ENCODE peak calls at places on chromosomes 11 and 22, in nine cellular contexts. One of them, this sample, is unnamed.

GRCh38 chr22:48893288-48894063 is 934.2 kb downstream of the BRD1 start:
- DNase-seq in right atrium auricular region: peak; percentile 49
- DNase-seq in right lobe of liver: no peak
- DNase-seq in endothelial cell of umbilical vein: no peak
- DNase-seq in Karpas-422: no peak
- DNase-seq in stomach: no peak
- DNase-seq in CD8-positive, alpha-beta memory T cell: no peak
- DNase-seq in thoracic aorta: no peak
- DNase-seq in GM23338: no peak
- DNase-seq in this sample: no peak

GRCh38 chr22:24160546-24160945 is 20.7 kb upstream of the SUSD2 start:
- DNase-seq in right atrium auricular region: no peak
- DNase-seq in right lobe of liver: no peak
- DNase-seq in endothelial cell of umbilical vein: no peak
- DNase-seq in Karpas-422: no peak
- DNase-seq in stomach: no peak
- DNase-seq in CD8-positive, alpha-beta memory T cell: no peak
- DNase-seq in thoracic aorta: no peak
- DNase-seq in GM23338: no peak
- DNase-seq in this sample: no peak

GRCh38 chr22:31646186-31647019 is 15.6 kb downstream of the PISD start:
- DNase-seq in right atrium auricular region: no peak
- DNase-seq in right lobe of liver: no peak
- DNase-seq in endothelial cell of umbilical vein: peak; percentile 96
- DNase-seq in Karpas-422: no peak
- DNase-seq in stomach: no peak
- DNase-seq in CD8-positive, alpha-beta memory T cell: no peak
- DNase-seq in thoracic aorta: no peak
- DNase-seq in GM23338: no peak
- DNase-seq in this sample: no peak

GRCh38 chr11:9726313-9727022 is 62.6 kb downstream of the SWAP70 start:
- DNase-seq in right atrium auricular region: no peak
- DNase-seq in right lobe of liver: no peak
- DNase-seq in endothelial cell of umbilical vein: peak; percentile 84
- DNase-seq in Karpas-422: peak; percentile 46
- DNase-seq in stomach: no peak
- DNase-seq in CD8-positive, alpha-beta memory T cell: no peak
- DNase-seq in thoracic aorta: no peak
- DNase-seq in GM23338: no peak
- DNase-seq in this sample: no peak

GRCh38 chr22:19579880-19580279 is 55.7 kb upstream of the CLDN5 start:
- DNase-seq in right atrium auricular region: no peak
- DNase-seq in right lobe of liver: no peak
- DNase-seq in endothelial cell of umbilical vein: peak; percentile 92
- DNase-seq in Karpas-422: no peak
- DNase-seq in stomach: no peak
- DNase-seq in CD8-positive, alpha-beta memory T cell: no peak
- DNase-seq in thoracic aorta: no peak
- DNase-seq in GM23338: no peak
- DNase-seq in this sample: no peak

GRCh38 chr22:46881373-46882118 is 119.1 kb downstream of the TBC1D22A start:
- DNase-seq in right atrium auricular region: no peak
- DNase-seq in right lobe of liver: no peak
- DNase-seq in endothelial cell of umbilical vein: no peak
- DNase-seq in Karpas-422: no peak
- DNase-seq in stomach: no peak
- DNase-seq in CD8-positive, alpha-beta memory T cell: no peak
- DNase-seq in thoracic aorta: no peak
- DNase-seq in GM23338: no peak
- DNase-seq in this sample: no peak

GRCh38 chr11:106160494-106160893 is 83.0 kb downstream of the AASDHPPT start:
- DNase-seq in right atrium auricular region: no peak
- DNase-seq in right lobe of liver: no peak
- DNase-seq in endothelial cell of umbilical vein: no peak
- DNase-seq in Karpas-422: peak; percentile 79
- DNase-seq in stomach: no peak
- DNase-seq in CD8-positive, alpha-beta memory T cell: no peak
- DNase-seq in thoracic aorta: no peak
- DNase-seq in GM23338: no peak
- DNase-seq in this sample: no peak

GRCh38 chr11:113137735-113138529 is 176.5 kb upstream of the TTC12 start:
- DNase-seq in right atrium auricular region: no peak
- DNase-seq in right lobe of liver: no peak
- DNase-seq in endothelial cell of umbilical vein: no peak
- DNase-seq in Karpas-422: no peak
- DNase-seq in stomach: no peak
- DNase-seq in CD8-positive, alpha-beta memory T cell: no peak
- DNase-seq in thoracic aorta: no peak
- DNase-seq in GM23338: no peak
- DNase-seq in this sample: no peak

GRCh38 chr11:62705401-62705800 is 1.8 kb downstream of the BSCL2 start:
- DNase-seq in right atrium auricular region: no peak
- DNase-seq in right lobe of liver: peak; percentile 28
- DNase-seq in endothelial cell of umbilical vein: no peak
- DNase-seq in Karpas-422: peak; percentile 40
- DNase-seq in stomach: no peak
- DNase-seq in CD8-positive, alpha-beta memory T cell: no peak
- DNase-seq in thoracic aorta: no peak
- DNase-seq in GM23338: peak; percentile 48
- DNase-seq in this sample: no peak

GRCh38 chr11:11391169-11391568 is 38.1 kb upstream of the CSNK2A3 start:
- DNase-seq in right atrium auricular region: no peak
- DNase-seq in right lobe of liver: no peak
- DNase-seq in endothelial cell of umbilical vein: no peak
- DNase-seq in Karpas-422: no peak
- DNase-seq in stomach: no peak
- DNase-seq in CD8-positive, alpha-beta memory T cell: no peak
- DNase-seq in thoracic aorta: no peak
- DNase-seq in GM23338: no peak
- DNase-seq in this sample: no peak

GRCh38 chr11:18374956-18375355 is 19.4 kb upstream of the LDHA start:
- DNase-seq in right atrium auricular region: no peak
- DNase-seq in right lobe of liver: no peak
- DNase-seq in endothelial cell of umbilical vein: no peak
- DNase-seq in Karpas-422: no peak
- DNase-seq in stomach: no peak
- DNase-seq in CD8-positive, alpha-beta memory T cell: no peak
- DNase-seq in thoracic aorta: no peak
- DNase-seq in GM23338: no peak
- DNase-seq in this sample: no peak

GRCh38 chr11:18372187-18372586 is 22.2 kb upstream of the LDHA start:
- DNase-seq in right atrium auricular region: no peak
- DNase-seq in right lobe of liver: no peak
- DNase-seq in endothelial cell of umbilical vein: no peak
- DNase-seq in Karpas-422: no peak
- DNase-seq in stomach: no peak
- DNase-seq in CD8-positive, alpha-beta memory T cell: no peak
- DNase-seq in thoracic aorta: no peak
- DNase-seq in GM23338: no peak
- DNase-seq in this sample: no peak

GRCh38 chr11:18369398-18369797 is 25.0 kb upstream of the LDHA start:
- DNase-seq in right atrium auricular region: no peak
- DNase-seq in right lobe of liver: no peak
- DNase-seq in endothelial cell of umbilical vein: no peak
- DNase-seq in Karpas-422: no peak
- DNase-seq in stomach: no peak
- DNase-seq in CD8-positive, alpha-beta memory T cell: no peak
- DNase-seq in thoracic aorta: no peak
- DNase-seq in GM23338: no peak
- DNase-seq in this sample: no peak

GRCh38 chr11:18368236-18368635 is 26.1 kb upstream of the LDHA start:
- DNase-seq in right atrium auricular region: no peak
- DNase-seq in right lobe of liver: no peak
- DNase-seq in endothelial cell of umbilical vein: no peak
- DNase-seq in Karpas-422: no peak
- DNase-seq in stomach: no peak
- DNase-seq in CD8-positive, alpha-beta memory T cell: no peak
- DNase-seq in thoracic aorta: no peak
- DNase-seq in GM23338: no peak
- DNase-seq in this sample: no peak

DNA sequence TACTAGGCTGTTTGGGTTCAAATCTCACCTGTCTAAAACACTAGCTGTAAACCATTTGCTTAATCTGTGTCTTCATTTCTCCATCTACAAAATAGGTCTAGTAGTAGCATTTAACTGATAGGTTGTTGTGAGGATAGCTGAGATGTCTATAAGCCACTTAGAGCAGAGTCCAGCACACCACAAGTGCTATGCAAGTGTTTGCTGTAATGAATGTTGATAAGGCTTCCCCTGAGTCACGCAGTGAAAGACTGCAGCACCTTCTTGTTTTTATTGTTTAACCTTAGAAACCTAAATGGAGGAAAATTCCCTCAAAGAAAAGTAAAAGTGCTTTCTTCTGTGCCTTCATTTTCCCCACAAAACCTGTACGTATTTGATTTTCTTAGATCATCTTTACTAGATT is 23.1 kb upstream of the LDHA start:
- DNase-seq in right atrium auricular region: no peak
- DNase-seq in right lobe of liver: no peak
- DNase-seq in endothelial cell of umbilical vein: no peak
- DNase-seq in Karpas-422: no peak
- DNase-seq in stomach: no peak
- DNase-seq in CD8-positive, alpha-beta memory T cell: no peak
- DNase-seq in thoracic aorta: no peak
- DNase-seq in GM23338: no peak
- DNase-seq in this sample: no peak
- H3K27ac ChIP-seq in right atrium auricular region: no peak overlapping the region
- H3K27ac ChIP-seq in right lobe of liver: no peak overlapping the region
- H3K27ac ChIP-seq in endothelial cell of umbilical vein: no peak overlapping the region
- H3K27ac ChIP-seq in Karpas-422: no peak overlapping the region
- H3K27ac ChIP-seq in stomach: no peak overlapping the region
- H3K27ac ChIP-seq in CD8-positive, alpha-beta memory T cell: no peak overlapping the region
- H3K27ac ChIP-seq in thoracic aorta: no peak overlapping the region
- H3K27ac ChIP-seq in GM23338: no peak overlapping the region
- H3K27ac ChIP-seq in this sample: no peak overlapping the region

DNA sequence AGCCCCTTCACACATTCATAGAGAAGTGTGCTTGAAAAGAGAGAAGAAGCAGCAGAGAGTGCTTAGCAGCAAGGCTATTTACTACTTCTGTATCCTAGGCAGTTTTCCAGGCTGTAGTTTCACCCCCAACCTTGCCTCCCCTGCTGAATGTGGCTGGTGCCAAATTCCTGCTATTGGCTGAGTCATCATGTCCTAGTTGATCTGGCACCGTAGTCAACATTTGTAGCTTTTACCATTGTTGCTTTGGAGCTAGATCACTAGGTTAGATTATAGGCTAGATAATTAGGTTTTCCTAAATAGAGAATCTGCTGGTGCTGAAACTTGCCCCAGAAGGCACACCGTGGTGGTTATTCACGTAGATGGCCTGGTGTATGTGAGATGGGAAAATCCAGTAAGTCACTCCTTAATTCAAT is 32.7 kb downstream of the ARHGAP42 start:
- DNase-seq in right atrium auricular region: no peak
- DNase-seq in right lobe of liver: peak; percentile 57
- DNase-seq in endothelial cell of umbilical vein: peak; percentile 96
- DNase-seq in Karpas-422: no peak
- DNase-seq in stomach: peak; percentile 66
- DNase-seq in CD8-positive, alpha-beta memory T cell: no peak
- DNase-seq in thoracic aorta: peak; percentile 13
- DNase-seq in GM23338: peak; percentile 63
- DNase-seq in this sample: peak; percentile 72
- H3K4me3 ChIP-seq in right atrium auricular region: no peak overlapping the region
- H3K4me3 ChIP-seq in right lobe of liver: no peak overlapping the region
- H3K4me3 ChIP-seq in endothelial cell of umbilical vein: no peak overlapping the region
- H3K4me3 ChIP-seq in Karpas-422: no peak overlapping the region
- H3K4me3 ChIP-seq in stomach: no peak overlapping the region
- H3K4me3 ChIP-seq in CD8-positive, alpha-beta memory T cell: no peak overlapping the region
- H3K4me3 ChIP-seq in thoracic aorta: no peak overlapping the region
- H3K4me3 ChIP-seq in GM23338: no peak overlapping the region
- H3K4me3 ChIP-seq in this sample: no peak overlapping the region

GRCh38 chr11:6737872-6738466 is 33.8 kb downstream of the OR2AG2 start:
- DNase-seq in right atrium auricular region: no peak
- DNase-seq in right lobe of liver: no peak
- DNase-seq in endothelial cell of umbilical vein: peak; percentile 64
- DNase-seq in Karpas-422: peak; percentile 87
- DNase-seq in stomach: peak; percentile 65
- DNase-seq in CD8-positive, alpha-beta memory T cell: peak; percentile 66
- DNase-seq in thoracic aorta: no peak
- DNase-seq in GM23338: peak; percentile 80
- DNase-seq in this sample: peak; percentile 67

GRCh38 chr11:6736495-6737121 is 35.2 kb downstream of the OR2AG2 start:
- DNase-seq in right atrium auricular region: no peak
- DNase-seq in right lobe of liver: no peak
- DNase-seq in endothelial cell of umbilical vein: no peak
- DNase-seq in Karpas-422: no peak
- DNase-seq in stomach: no peak
- DNase-seq in CD8-positive, alpha-beta memory T cell: no peak
- DNase-seq in thoracic aorta: no peak
- DNase-seq in GM23338: no peak
- DNase-seq in this sample: peak; percentile 19

GRCh38 chr11:6742260-6742659 is 29.5 kb downstream of the OR2AG2 start:
- DNase-seq in right atrium auricular region: no peak
- DNase-seq in right lobe of liver: no peak
- DNase-seq in endothelial cell of umbilical vein: no peak
- DNase-seq in Karpas-422: no peak
- DNase-seq in stomach: no peak
- DNase-seq in CD8-positive, alpha-beta memory T cell: no peak
- DNase-seq in thoracic aorta: no peak
- DNase-seq in GM23338: no peak
- DNase-seq in this sample: no peak

GRCh38 chr11:6735306-6735705 is 36.5 kb downstream of the OR2AG2 start:
- DNase-seq in right atrium auricular region: no peak
- DNase-seq in right lobe of liver: no peak
- DNase-seq in endothelial cell of umbilical vein: peak; percentile 56
- DNase-seq in Karpas-422: no peak
- DNase-seq in stomach: no peak
- DNase-seq in CD8-positive, alpha-beta memory T cell: no peak
- DNase-seq in thoracic aorta: no peak
- DNase-seq in GM23338: no peak
- DNase-seq in this sample: peak; percentile 84

DNA sequence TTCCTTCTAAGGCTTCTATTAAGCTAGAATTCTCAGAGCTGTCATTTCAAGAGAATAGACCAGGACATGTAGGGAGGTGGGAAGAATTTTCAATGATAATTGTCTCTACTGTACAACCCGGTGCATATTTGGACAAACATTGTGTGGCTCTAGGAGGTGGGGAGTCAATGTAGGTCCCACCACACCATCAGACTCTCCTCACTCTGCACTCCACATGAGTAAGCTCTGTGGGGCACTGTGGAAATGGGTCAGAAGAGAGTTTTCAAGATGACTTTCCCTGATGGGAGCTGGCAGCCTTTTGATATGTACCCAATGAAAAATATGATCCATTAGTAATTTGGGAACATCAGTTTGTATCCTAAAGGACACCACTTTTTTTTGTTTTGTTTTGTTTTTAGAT is 33.2 kb downstream of the OR2AG2 start:
- DNase-seq in right atrium auricular region: no peak
- DNase-seq in right lobe of liver: no peak
- DNase-seq in endothelial cell of umbilical vein: no peak
- DNase-seq in Karpas-422: no peak
- DNase-seq in stomach: no peak
- DNase-seq in CD8-positive, alpha-beta memory T cell: no peak
- DNase-seq in thoracic aorta: no peak
- DNase-seq in GM23338: no peak
- DNase-seq in this sample: no peak
- H3K27ac ChIP-seq in right atrium auricular region: no peak overlapping the region
- H3K27ac ChIP-seq in right lobe of liver: no peak overlapping the region
- H3K27ac ChIP-seq in endothelial cell of umbilical vein: no peak overlapping the region
- H3K27ac ChIP-seq in Karpas-422: no peak overlapping the region
- H3K27ac ChIP-seq in stomach: no peak overlapping the region
- H3K27ac ChIP-seq in CD8-positive, alpha-beta memory T cell: no peak overlapping the region
- H3K27ac ChIP-seq in thoracic aorta: no peak overlapping the region
- H3K27ac ChIP-seq in GM23338: no peak overlapping the region
- H3K27ac ChIP-seq in this sample: no peak overlapping the region

GRCh38 chr22:27648853-27649252 is 152.7 kb downstream of the MN1 start:
- DNase-seq in right atrium auricular region: no peak
- DNase-seq in right lobe of liver: no peak
- DNase-seq in endothelial cell of umbilical vein: no peak
- DNase-seq in Karpas-422: no peak
- DNase-seq in stomach: no peak
- DNase-seq in CD8-positive, alpha-beta memory T cell: no peak
- DNase-seq in thoracic aorta: no peak
- DNase-seq in GM23338: no peak
- DNase-seq in this sample: no peak
- H3K4me3 ChIP-seq in right atrium auricular region: no peak overlapping the region
- H3K4me3 ChIP-seq in right lobe of liver: no peak overlapping the region
- H3K4me3 ChIP-seq in endothelial cell of umbilical vein: no peak overlapping the region
- H3K4me3 ChIP-seq in Karpas-422: no peak overlapping the region
- H3K4me3 ChIP-seq in stomach: no peak overlapping the region
- H3K4me3 ChIP-seq in CD8-positive, alpha-beta memory T cell: no peak overlapping the region
- H3K4me3 ChIP-seq in thoracic aorta: no peak overlapping the region
- H3K4me3 ChIP-seq in GM23338: no peak overlapping the region
- H3K4me3 ChIP-seq in this sample: no peak overlapping the region

This sample was measured in A673.